ENCODE peak calls at places on chromosomes 1 and 21, in ten cellular contexts. S, F, L, Z, M, Y, A, B, K and W are unnamed samples.

GRCh38 chr1:45002650-45003645 is 8.2 kb downstream of the HECTD3 start:
- DNase-seq in S (no peak), F (no peak), L (no peak), Z (no peak), M (no peak), Y (no peak), A (no peak), B (no peak), K (no peak), W (no peak)

GRCh38 chr1:240027059-240027462 is 64.6 kb upstream of the FMN2 start:
- DNase-seq in S (peak; percentile 66), F (no peak), L (peak; percentile 47), Z (peak; percentile 52), M (no peak), Y (peak; percentile 71), A (no peak), B (peak; percentile 46), K (no peak), W (peak; percentile 56)

GRCh38 chr21:28308516-28308915 is 684.2 kb downstream of the LTN1 start:
- DNase-seq in S (no peak), F (no peak), L (no peak), Z (no peak), M (no peak), Y (no peak), A (no peak), B (no peak), K (no peak), W (no peak)

GRCh38 chr1:156123356-156124196 is 9.1 kb downstream of the LMNA start:
- DNase-seq in S (peak; percentile 97), F (peak; percentile 99), L (peak; percentile 94), Z (peak; percentile 68), M (peak; percentile 91), Y (peak; percentile 78), A (peak; percentile 97), B (peak; percentile 25), K (peak; percentile 96), W (no peak)

GRCh38 chr1:41539416-41539800 is 54.9 kb upstream of the EDN2 start:
- DNase-seq in S (no peak), F (no peak), L (peak; percentile 9), Z (no peak), M (no peak), Y (no peak), A (no peak), B (no peak), K (no peak), W (no peak)

GRCh38 chr21:40846057-40846456 is 901 bp downstream of the DSCAM start:
- DNase-seq in S (no peak), F (no peak), L (no peak), Z (no peak), M (no peak), Y (no peak), A (no peak), B (no peak), K (no peak), W (no peak)

GRCh38 chr1:50985094-50985493 is 15.0 kb downstream of the CDKN2C start:
- DNase-seq in S (no peak), F (no peak), L (no peak), Z (no peak), M (no peak), Y (no peak), A (no peak), B (no peak), K (no peak), W (no peak)

GRCh38 chr1:216310776-216311175 is 112.5 kb downstream of the USH2A start:
- DNase-seq in S (peak; percentile 4), F (no peak), L (peak; percentile 54), Z (peak; percentile 70), M (no peak), Y (peak; percentile 78), A (no peak), B (peak; percentile 28), K (no peak), W (peak; percentile 58)

GRCh38 chr1:224175615-224176014 is 7.4 kb upstream of the DEGS1 start:
- DNase-seq in S (peak; percentile 12), F (no peak), L (no peak), Z (peak; percentile 70), M (no peak), Y (peak; percentile 73), A (no peak), B (peak; percentile 46), K (no peak), W (peak; percentile 77)

GRCh38 chr1:231934797-231935196 is 308.2 kb downstream of the DISC1 start:
- DNase-seq in S (no peak), F (no peak), L (no peak), Z (no peak), M (no peak), Y (peak; percentile 73), A (no peak), B (no peak), K (no peak), W (no peak)

GRCh38 chr1:203200059-203200553 is 13.6 kb upstream of the CHI3L1 start:
- DNase-seq in S (peak; percentile 78), F (no peak), L (peak; percentile 35), Z (no peak), M (no peak), Y (no peak), A (peak; percentile 57), B (no peak), K (no peak), W (no peak)

GRCh38 chr1:89198500-89199072 is at the start of gene GBP4:
- DNase-seq in S (peak; percentile 23), F (peak; percentile 73), L (peak; percentile 83), Z (peak; percentile 15), M (no peak), Y (no peak), A (peak; percentile 29), B (no peak), K (peak; percentile 61), W (no peak)

GRCh38 chr1:209884249-209884648 is 53.8 kb upstream of the SYT14 start:
- DNase-seq in S (peak; percentile 19), F (no peak), L (no peak), Z (no peak), M (no peak), Y (no peak), A (no peak), B (no peak), K (no peak), W (no peak)

GRCh38 chr1:25780318-25781129 is 19.5 kb upstream of the SELENON start:
- DNase-seq in S (no peak), F (no peak), L (no peak), Z (peak; percentile 50), M (no peak), Y (peak; percentile 52), A (peak; percentile 77), B (no peak), K (no peak), W (no peak)

GRCh38 chr1:204872262-204872881 is 1.7 kb downstream of the NFASC start:
- DNase-seq in S (peak; percentile 79), F (no peak), L (no peak), Z (no peak), M (no peak), Y (no peak), A (no peak), B (no peak), K (no peak), W (no peak)

GRCh38 chr1:7174561-7174960 is 389.3 kb downstream of the CAMTA1 start:
- DNase-seq in S (no peak), F (no peak), L (no peak), Z (no peak), M (no peak), Y (no peak), A (no peak), B (no peak), K (no peak), W (no peak)

GRCh38 chr1:158177705-158178450 is 2.8 kb upstream of the CD1D start:
- DNase-seq in S (peak; percentile 48), F (peak; percentile 92), L (peak; percentile 97), Z (peak; percentile 95), M (peak; percentile 64), Y (peak; percentile 91), A (peak; percentile 83), B (peak; percentile 69), K (peak; percentile 92), W (peak; percentile 94)

GRCh38 chr21:42047821-42048613 is 23.1 kb upstream of the UMODL1 start:
- DNase-seq in S (peak; percentile 94), F (peak; percentile 89), L (no peak), Z (no peak), M (peak; percentile 82), Y (no peak), A (peak; percentile 50), B (no peak), K (no peak), W (no peak)
- TF ChIP-seq CTCF in S (peak; percentile 25), F (no peak), L (no peak), Z (no peak), M (no peak), Y (no peak), A (no peak), B (no peak), K (no peak), W (no peak)

DNA sequence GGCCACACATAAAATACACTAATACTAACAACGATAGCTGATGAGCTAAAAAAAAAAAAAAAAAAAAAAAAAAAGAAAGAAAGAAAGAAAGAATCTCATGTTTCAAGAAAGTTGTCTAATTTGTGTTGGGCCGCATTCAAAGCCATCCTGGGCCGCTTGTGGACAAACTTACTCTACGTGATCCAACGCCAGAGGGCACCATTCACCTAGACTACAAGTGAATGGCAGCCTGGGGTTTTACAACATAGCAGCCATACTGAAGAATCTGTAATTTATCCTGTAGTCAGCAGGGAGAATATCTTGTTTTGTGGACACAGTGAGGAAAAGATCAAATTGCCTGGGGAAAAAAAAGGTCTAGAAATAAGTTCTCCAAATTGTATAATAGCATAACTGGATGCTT is 47.0 kb downstream of the CYP2J2 start:
- DNase-seq in S (peak; percentile 64), F (no peak), L (peak; percentile 91), Z (peak; percentile 73), M (no peak), Y (peak; percentile 85), A (no peak), B (peak; percentile 71), K (peak; percentile 73), W (peak; percentile 73)
- TF ChIP-seq CTCF in S (peak; percentile 53), F (no peak), L (peak; percentile 88), Z (peak; percentile 44), M (peak; percentile 16), Y (peak; percentile 75), A (no peak), B (peak; percentile 79), K (peak; percentile 51), W (peak; percentile 57)

GRCh38 chr1:18157352-18157751 is 49.8 kb downstream of the IGSF21 start:
- DNase-seq in S (no peak), F (no peak), L (no peak), Z (no peak), M (no peak), Y (no peak), A (no peak), B (no peak), K (no peak), W (no peak)
- TF ChIP-seq CTCF in S (no peak), F (no peak), L (no peak), Z (no peak), M (no peak), Y (no peak), A (no peak), B (no peak), K (no peak), W (no peak)

DNA sequence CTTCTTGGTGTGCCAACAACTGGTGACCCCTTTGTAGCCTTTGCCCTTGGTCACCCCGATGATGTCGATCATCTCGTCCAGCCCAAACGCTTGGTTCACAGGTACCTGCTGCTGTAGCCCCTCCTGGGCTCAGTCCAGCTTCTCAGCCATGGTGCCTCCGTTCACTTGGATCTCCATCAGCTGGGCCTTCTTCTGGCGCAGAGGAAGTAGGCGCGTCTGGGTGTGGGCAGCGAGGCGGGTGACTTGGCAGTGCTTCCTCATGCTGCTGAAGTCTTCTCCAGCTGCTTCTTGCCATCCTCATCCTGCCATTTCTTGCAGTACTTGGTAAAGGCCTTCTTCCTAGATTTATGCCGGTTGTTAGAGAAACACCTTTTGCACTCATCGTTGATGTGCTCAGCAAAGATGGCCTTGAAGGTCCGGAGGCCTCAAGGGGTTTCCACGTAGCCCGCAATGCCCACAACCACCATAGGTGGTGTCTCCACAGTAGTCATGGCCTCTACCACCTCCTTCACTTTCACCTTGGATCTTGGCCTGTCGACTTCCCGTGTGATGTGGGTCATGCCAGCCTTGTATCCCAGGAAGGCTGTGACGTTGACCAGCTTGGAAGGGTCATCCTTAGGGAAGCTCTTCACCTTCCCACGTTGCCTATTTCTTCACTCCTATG is 13.0 kb downstream of the DOP1B start:
- DNase-seq in S (no peak), F (no peak), L (no peak), Z (peak; percentile 28), M (no peak), Y (no peak), A (no peak), B (no peak), K (no peak), W (no peak)
- TF ChIP-seq CTCF in S (no peak), F (no peak), L (no peak), Z (no peak), M (no peak), Y (no peak), A (no peak), B (no peak), K (no peak), W (no peak)